ENCODE peak calls at places on chromosomes 7 and 10, in eight cellular contexts. V is C1 segment of cervical spinal cord; Y is HT1080; Q is myocyte; P is CD4-positive, alpha-beta memory T cell; U is HS-5; O is NCI-H510A treated with DMSO at 0.1 percent for 48 hours; N is GM03348. I is an unnamed sample.

GRCh38 chr10:127999291-127999690 is 92.4 kb downstream of the PTPRE start:
- DNase-seq in P (no peak), U (no peak), Y (no peak), V (peak; percentile 37), N (no peak), O (no peak), Q (no peak), I (no peak)

GRCh38 chr7:155380986-155381851 is 76.7 kb upstream of the EN2 start:
- DNase-seq in Y (no peak), Q (no peak), P (no peak), O (no peak), N (no peak), U (no peak), V (peak; percentile 52), I (no peak)

GRCh38 chr7:43646603-43647313 is 63.9 kb downstream of the STK17A start:
- DNase-seq in O (no peak), U (no peak), V (peak; percentile 51), Q (peak; percentile 48), Y (peak; percentile 49), N (peak; percentile 54), P (no peak), I (no peak)

GRCh38 chr7:7772385-7772784 is 54.0 kb upstream of the RPA3 start:
- DNase-seq in U (no peak), P (no peak), O (peak; percentile 47), N (no peak), Y (no peak), V (no peak), Q (peak; percentile 26), I (no peak)

GRCh38 chr7:46107610-46108217 is 186.6 kb upstream of the IGFBP3 start:
- DNase-seq in Q (no peak), N (no peak), Y (no peak), O (no peak), V (no peak), U (no peak), P (peak; percentile 25), I (no peak)

GRCh38 chr7:23347007-23347681 is 48.0 kb downstream of the MALSU1 start:
- DNase-seq in O (no peak), Q (no peak), N (no peak), Y (peak; percentile 62), V (no peak), U (no peak), P (no peak), I (no peak)

GRCh38 chr10:117804470-117805011 is 242.2 kb downstream of the RAB11FIP2 start:
- DNase-seq in P (no peak), N (no peak), Q (no peak), Y (no peak), U (no peak), O (no peak), V (peak; percentile 32), I (no peak)

GRCh38 chr10:29470355-29470705 is 164.4 kb downstream of the SVIL start:
- DNase-seq in O (no peak), U (no peak), Y (no peak), Q (no peak), N (no peak), P (no peak), V (no peak), I (peak; percentile 29)

GRCh38 chr7:51046103-51046466 is 263.4 kb upstream of the GRB10 start:
- DNase-seq in Q (no peak), N (no peak), Y (no peak), U (no peak), O (no peak), P (no peak), V (no peak), I (no peak)

I was measured in iPS DF 6.9.